ENCODE peak calls at places on chromosomes 3 and 15, in four cellular contexts. P, Q, J and M are unnamed samples.

GRCh38 chr3:133943639-133944131 is 48.0 kb upstream of the RAB6B start:
- DNase-seq in Q (no peak), J (no peak), P (peak; percentile 50), M (no peak)

GRCh38 chr3:31544634-31545033 is 11.9 kb downstream of the STT3B start:
- DNase-seq in Q (no peak), P (no peak), J (no peak), M (no peak)

GRCh38 chr3:129184396-129184656 is 630 bp upstream of the CNBP start:
- DNase-seq in P (no peak), Q (peak; percentile 62), J (peak; percentile 23), M (peak; percentile 34)

GRCh38 chr3:139317660-139318430 is 26.0 kb upstream of the MRPS22 start:
- DNase-seq in P (no peak), Q (no peak), J (no peak), M (no peak)

GRCh38 chr3:157981819-157982218 is 124.4 kb downstream of the SHOX2 start:
- DNase-seq in Q (no peak), P (no peak), J (no peak), M (no peak)

GRCh38 chr3:156816091-156816793 is 9.9 kb upstream of the LEKR1 start:
- DNase-seq in P (peak; percentile 43), J (peak; percentile 33), Q (no peak), M (peak; percentile 49)

GRCh38 chr15:70241031-70241430 is 143.3 kb upstream of the TLE3 start:
- DNase-seq in J (no peak), P (no peak), Q (no peak), M (no peak)

GRCh38 chr3:54257114-54257513 is 134.8 kb downstream of the CACNA2D3 start:
- DNase-seq in J (no peak), Q (no peak), P (no peak), M (no peak)

GRCh38 chr3:46977811-46978195 is 1.3 kb upstream of the CCDC12 start:
- DNase-seq in J (no peak), Q (no peak), P (no peak), M (no peak)

GRCh38 chr3:118682916-118683315 is 351.7 kb downstream of the IGSF11 start:
- DNase-seq in J (no peak), P (no peak), Q (no peak), M (no peak)

GRCh38 chr3:129461461-129462146 is 21.6 kb downstream of the IFT122 start:
- DNase-seq in Q (no peak), J (no peak), P (no peak), M (no peak)

GRCh38 chr3:62611541-62612240 is 238.3 kb upstream of the FEZF2 start:
- DNase-seq in Q (no peak), P (no peak), J (no peak), M (no peak)

GRCh38 chr3:166274342-166274741 is 437.1 kb upstream of the BCHE start:
- DNase-seq in J (no peak), Q (no peak), P (no peak), M (no peak)

GRCh38 chr3:166265153-166265552 is 427.9 kb upstream of the BCHE start:
- DNase-seq in P (no peak), Q (no peak), J (no peak), M (no peak)

GRCh38 chr3:166274996-166275395 is 437.8 kb upstream of the BCHE start:
- DNase-seq in Q (no peak), P (no peak), J (no peak), M (no peak)

DNA sequence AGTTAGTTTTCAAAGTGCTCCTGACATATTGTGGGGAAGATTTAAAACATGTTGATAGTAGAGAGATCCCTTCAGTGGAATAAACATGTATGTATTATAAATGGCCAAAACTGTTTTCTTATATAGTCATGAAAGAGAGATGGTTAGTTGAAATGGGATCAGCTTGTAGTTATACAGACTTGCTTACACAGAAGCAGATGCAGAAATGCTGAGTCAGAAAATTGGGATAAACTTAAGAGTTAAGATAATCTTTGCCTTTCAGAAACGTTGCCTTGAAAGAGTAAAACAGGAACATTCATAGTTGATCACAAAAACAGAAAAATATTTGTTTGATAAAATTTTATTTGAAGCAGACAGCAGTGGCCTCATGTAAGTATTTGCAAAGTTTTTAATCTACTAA is 433.2 kb upstream of the BCHE start:
- DNase-seq in Q (no peak), J (no peak), P (no peak), M (no peak)
- TF ChIP-seq POLR2AphosphoS5 in Q (no peak), J (no peak), P (no peak), M (no peak)

DNA sequence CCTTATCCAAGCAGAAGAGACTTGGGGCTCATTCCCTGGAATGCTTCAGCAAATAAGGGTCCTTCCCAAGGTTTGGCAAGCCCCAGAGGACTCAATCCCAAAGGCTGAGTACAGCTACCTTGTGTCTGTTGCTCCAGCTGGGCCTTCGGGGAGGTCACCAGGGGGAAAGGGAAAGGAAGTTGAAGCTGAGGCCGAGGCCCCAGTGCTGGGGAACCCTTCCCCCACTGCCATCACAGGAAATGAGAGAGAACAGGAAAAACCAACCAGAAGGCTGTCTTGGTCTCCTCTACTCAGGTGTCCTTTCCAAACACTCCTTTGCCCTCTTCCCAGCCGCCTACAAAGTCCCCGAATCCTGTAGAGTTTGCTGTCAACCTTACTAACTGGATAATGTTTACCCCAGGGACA is 5.7 kb downstream of the CSRNP1 start:
- DNase-seq in Q (no peak), J (no peak), P (no peak), M (peak; percentile 61)
- TF ChIP-seq POLR2AphosphoS5 in Q (no peak), J (no peak), P (peak; percentile 5), M (no peak)

GRCh38 chr15:98855067-98855814 is 152.4 kb downstream of the PGPEP1L start:
- DNase-seq in Q (no peak), P (no peak), J (no peak), M (no peak)

GRCh38 chr15:98855815-98856539 is 151.6 kb downstream of the PGPEP1L start:
- DNase-seq in P (no peak), Q (no peak), J (no peak), M (no peak)

GRCh38 chr15:98854496-98854895 is 153.1 kb downstream of the PGPEP1L start:
- DNase-seq in J (no peak), Q (no peak), P (peak; percentile 57), M (no peak)

GRCh38 chr15:98853161-98853560 is 154.4 kb downstream of the PGPEP1L start:
- DNase-seq in Q (peak; percentile 77), J (no peak), P (peak; percentile 90), M (peak; percentile 80)

GRCh38 chr15:98853593-98854420 is 153.8 kb downstream of the PGPEP1L start:
- DNase-seq in P (no peak), Q (no peak), J (no peak), M (peak; percentile 58)
- TF ChIP-seq POLR2AphosphoS5 in P (no peak), Q (no peak), J (no peak), M (no peak)

GRCh38 chr3:101829066-101829830 is 20.1 kb upstream of the NFKBIZ start:
- DNase-seq in J (no peak), P (peak; percentile 42), Q (no peak), M (no peak)

GRCh38 chr3:101828289-101828688 is 21.0 kb upstream of the NFKBIZ start:
- DNase-seq in J (no peak), Q (no peak), P (no peak), M (no peak)

GRCh38 chr3:101829878-101830277 is 19.4 kb upstream of the NFKBIZ start:
- DNase-seq in P (no peak), Q (no peak), J (no peak), M (no peak)

GRCh38 chr3:101825904-101826445 is 23.3 kb upstream of the NFKBIZ start:
- DNase-seq in Q (no peak), J (no peak), P (no peak), M (no peak)

DNA sequence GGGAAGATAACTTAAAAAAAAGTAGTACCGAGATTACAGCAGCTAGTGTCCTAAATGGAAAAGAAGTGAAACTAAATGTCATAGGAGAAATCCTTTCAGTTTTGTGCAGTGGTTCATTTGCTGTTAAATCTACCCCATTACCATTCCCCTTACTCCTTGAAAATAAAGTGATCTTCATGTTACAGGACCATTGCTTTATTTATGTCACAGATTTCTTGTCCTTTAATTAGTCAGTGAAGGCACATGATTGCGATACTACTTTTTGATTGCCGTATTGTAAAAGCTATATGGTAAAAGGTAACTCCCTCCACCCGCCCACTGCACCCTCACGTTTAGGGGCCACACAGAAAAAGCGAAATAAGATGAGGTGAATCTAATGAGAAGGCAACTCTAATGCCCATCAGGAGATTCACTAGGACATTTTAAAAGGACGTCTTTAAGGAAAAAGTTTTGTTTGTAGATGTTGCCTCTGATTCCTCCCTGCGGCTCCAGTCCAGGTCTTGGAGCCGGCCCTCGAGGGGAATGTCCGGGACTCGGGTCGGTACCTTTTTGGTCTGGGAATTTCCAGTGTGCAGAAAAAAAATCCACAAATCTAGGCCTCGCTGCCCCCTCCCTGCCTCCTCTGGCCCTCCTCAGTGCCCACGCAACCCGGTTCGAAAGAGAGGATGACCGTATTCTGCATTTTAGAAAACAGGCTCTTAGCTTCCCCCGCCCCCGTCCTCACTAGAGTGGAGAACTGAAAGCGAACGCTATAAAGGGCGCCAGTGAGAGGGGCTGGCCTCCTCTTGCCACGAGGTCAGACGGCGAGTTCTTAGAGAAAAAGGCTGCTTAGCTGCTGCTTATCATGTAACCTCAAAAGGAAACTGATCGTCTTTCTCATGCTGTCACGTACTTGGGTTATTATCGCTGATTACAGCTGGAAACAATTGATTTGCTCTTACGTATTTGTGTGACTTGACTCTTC is 21.8 kb upstream of the NFKBIZ start:
- DNase-seq in Q (peak; percentile 41), J (peak; percentile 40), P (peak; percentile 78), M (peak; percentile 91)
- TF ChIP-seq POLR2AphosphoS5 in Q (peak; percentile 32), J (peak; percentile 95), P (peak; percentile 84), M (peak; percentile 61)

DNA sequence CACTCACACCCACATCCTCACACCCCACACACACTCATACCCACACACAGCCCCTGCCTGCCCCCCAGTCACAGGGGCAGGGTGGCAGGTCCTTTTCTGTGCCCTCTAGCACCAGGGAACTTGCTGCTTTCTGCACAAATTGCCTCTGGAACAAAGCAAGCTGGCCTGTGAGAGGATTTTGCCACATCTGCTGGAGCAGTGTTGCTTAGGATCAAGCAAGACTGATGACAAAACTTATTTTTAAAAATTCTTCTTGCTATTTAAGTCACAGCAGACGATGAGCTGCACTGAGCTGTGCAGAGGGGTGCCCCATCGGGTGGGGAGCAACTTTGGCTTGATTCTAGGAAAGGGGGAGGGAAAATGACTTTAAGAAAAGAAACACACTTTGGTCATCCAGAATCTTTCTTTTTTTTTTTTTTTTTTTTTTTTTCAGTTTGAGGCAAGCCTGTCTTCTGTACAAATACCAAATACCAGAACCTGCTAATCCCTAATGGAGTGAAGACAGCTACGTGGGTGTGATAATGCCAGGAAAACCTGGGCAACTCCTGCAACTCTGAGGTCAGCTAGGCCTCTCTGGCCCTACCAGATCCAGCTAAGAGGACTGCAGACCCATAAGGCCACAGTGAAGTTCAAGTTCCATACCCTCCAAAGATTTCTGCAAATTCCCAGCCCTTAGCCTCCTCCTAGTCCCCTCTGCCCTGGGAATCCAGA is 195.3 kb downstream of the ABHD5 start:
- DNase-seq in J (no peak), Q (no peak), P (no peak), M (no peak)
- TF ChIP-seq POLR2AphosphoS5 in J (no peak), Q (no peak), P (no peak), M (no peak)

GRCh38 chr3:69764861-69765260 is 25.6 kb downstream of the MITF start:
- DNase-seq in Q (no peak), P (no peak), J (no peak), M (no peak)

GRCh38 chr3:69763976-69764851 is 24.9 kb downstream of the MITF start:
- DNase-seq in J (no peak), Q (no peak), P (no peak), M (no peak)

GRCh38 chr3:69762790-69763229 is 23.5 kb downstream of the MITF start:
- DNase-seq in Q (no peak), J (no peak), P (no peak), M (no peak)

GRCh38 chr3:69763458-69763857 is 24.2 kb downstream of the MITF start:
- DNase-seq in J (no peak), P (no peak), Q (no peak), M (no peak)

GRCh38 chr3:69761896-69762789 is 22.9 kb downstream of the MITF start:
- DNase-seq in J (no peak), Q (no peak), P (no peak), M (no peak)
- TF ChIP-seq POLR2AphosphoS5 in J (no peak), Q (no peak), P (peak; percentile 47), M (no peak)